ENCODE peak calls at places on chromosomes 1 and 21, in seven cellular contexts. R is uterus, E is tibial nerve, A is IMR-90, Q is GM12892, O is body of pancreas, C is Peyer's patch. W is an unnamed sample.

GRCh38 chr1:97304366-97304765 is 582.8 kb downstream of the PTBP2 start:
- DNase-seq in R (no peak), E (no peak), A (no peak), Q (no peak), O (no peak), C (no peak), W (no peak)

GRCh38 chr1:201326710-201327109 is 43.4 kb downstream of the PKP1 start:
- DNase-seq in R (no peak), E (no peak), A (no peak), Q (no peak), O (no peak), C (no peak), W (no peak)

GRCh38 chr1:11358991-11359390 is 86.0 kb downstream of the UBIAD1 start:
- DNase-seq in R (no peak), E (no peak), A (no peak), Q (no peak), O (no peak), C (no peak), W (no peak)

GRCh38 chr21:45158491-45159423 is 84.4 kb downstream of the ADARB1 start:
- DNase-seq in R (no peak), E (no peak), A (no peak), Q (no peak), O (no peak), C (no peak), W (no peak)

GRCh38 chr1:152768847-152769533 is 6.0 kb upstream of the LCE1F start:
- DNase-seq in R (no peak), E (no peak), A (no peak), Q (no peak), O (no peak), C (no peak), W (no peak)

GRCh38 chr1:178263341-178263740 is 169.4 kb downstream of the RASAL2 start:
- DNase-seq in R (no peak), E (no peak), A (peak; percentile 44), Q (no peak), O (no peak), C (no peak), W (no peak)

GRCh38 chr1:108841703-108842102 is 15.2 kb downstream of the AKNAD1 start:
- DNase-seq in R (no peak), E (no peak), A (no peak), Q (no peak), O (no peak), C (no peak), W (no peak)

GRCh38 chr1:86502721-86503430 is 34.1 kb downstream of the CLCA1 start:
- DNase-seq in R (peak; percentile 82), E (no peak), A (no peak), Q (no peak), O (peak; percentile 23), C (peak; percentile 84), W (peak; percentile 20)

GRCh38 chr21:35072960-35073359 is 23.9 kb upstream of the RUNX1 start:
- DNase-seq in R (no peak), E (no peak), A (peak; percentile 77), Q (no peak), O (peak; percentile 14), C (no peak), W (peak; percentile 42)

GRCh38 chr1:35833424-35833823 is 25.6 kb downstream of the AGO4 start:
- DNase-seq in R (no peak), E (no peak), A (no peak), Q (no peak), O (no peak), C (no peak), W (no peak)

GRCh38 chr1:172793823-172794222 is 134.9 kb downstream of the FASLG start:
- DNase-seq in R (no peak), E (no peak), A (no peak), Q (no peak), O (no peak), C (no peak), W (no peak)

GRCh38 chr21:32519945-32520884 is 65.1 kb downstream of the TCP10L start:
- DNase-seq in R (no peak), E (no peak), A (no peak), Q (no peak), O (no peak), C (no peak), W (no peak)

GRCh38 chr1:34342334-34342733 is 165.6 kb downstream of the C1orf94 start:
- DNase-seq in R (no peak), E (no peak), A (no peak), Q (no peak), O (no peak), C (no peak), W (no peak)

GRCh38 chr1:201562659-201563405 is 23.9 kb downstream of the NAV1 start:
- DNase-seq in R (peak; percentile 71), E (no peak), A (peak; percentile 97), Q (no peak), O (no peak), C (no peak), W (no peak)

GRCh38 chr1:213714645-213715044 is 273.1 kb upstream of the PROX1 start:
- DNase-seq in R (no peak), E (no peak), A (no peak), Q (no peak), O (no peak), C (no peak), W (no peak)

GRCh38 chr1:1290238-1290731 is 10.0 kb downstream of the SCNN1D start:
- DNase-seq in R (no peak), E (no peak), A (no peak), Q (peak; percentile 80), O (peak; percentile 74), C (peak; percentile 88), W (no peak)

DNA sequence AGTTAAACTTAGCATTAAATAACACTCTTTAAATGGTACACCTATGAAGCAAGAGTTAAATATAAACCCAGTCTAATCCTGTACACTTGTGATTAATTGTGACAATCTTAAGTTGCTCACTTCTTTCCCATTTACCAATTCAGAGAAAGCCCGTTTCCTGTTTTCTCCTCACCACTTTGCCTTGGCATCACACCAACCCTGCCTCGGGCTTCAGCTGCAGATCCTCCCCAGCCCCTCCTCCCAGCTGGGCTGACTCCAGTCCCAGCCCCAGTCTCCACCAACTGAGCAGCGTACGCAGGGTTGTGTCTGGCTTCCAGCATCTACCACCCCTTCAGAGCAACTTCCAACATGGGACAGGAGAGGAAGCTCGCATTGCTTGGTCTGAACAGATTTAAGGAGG is 4.1 kb downstream of the PYCR2 start:
- DNase-seq in R (peak; percentile 68), E (no peak), A (peak; percentile 77), Q (no peak), O (peak; percentile 93), C (peak; percentile 65), W (no peak)
- TF ChIP-seq POLR2A in R (no peak), E (no peak), A (no peak), Q (no peak), O (no peak), C (no peak), W (no peak)

GRCh38 chr1:147177611-147178370 is 5.5 kb upstream of the PRKAB2 start:
- DNase-seq in R (no peak), E (no peak), A (peak; percentile 73), Q (no peak), O (no peak), C (no peak), W (peak; percentile 12)
- TF ChIP-seq POLR2A in R (no peak), E (no peak), A (no peak), Q (no peak), O (no peak), C (no peak), W (no peak)

DNA sequence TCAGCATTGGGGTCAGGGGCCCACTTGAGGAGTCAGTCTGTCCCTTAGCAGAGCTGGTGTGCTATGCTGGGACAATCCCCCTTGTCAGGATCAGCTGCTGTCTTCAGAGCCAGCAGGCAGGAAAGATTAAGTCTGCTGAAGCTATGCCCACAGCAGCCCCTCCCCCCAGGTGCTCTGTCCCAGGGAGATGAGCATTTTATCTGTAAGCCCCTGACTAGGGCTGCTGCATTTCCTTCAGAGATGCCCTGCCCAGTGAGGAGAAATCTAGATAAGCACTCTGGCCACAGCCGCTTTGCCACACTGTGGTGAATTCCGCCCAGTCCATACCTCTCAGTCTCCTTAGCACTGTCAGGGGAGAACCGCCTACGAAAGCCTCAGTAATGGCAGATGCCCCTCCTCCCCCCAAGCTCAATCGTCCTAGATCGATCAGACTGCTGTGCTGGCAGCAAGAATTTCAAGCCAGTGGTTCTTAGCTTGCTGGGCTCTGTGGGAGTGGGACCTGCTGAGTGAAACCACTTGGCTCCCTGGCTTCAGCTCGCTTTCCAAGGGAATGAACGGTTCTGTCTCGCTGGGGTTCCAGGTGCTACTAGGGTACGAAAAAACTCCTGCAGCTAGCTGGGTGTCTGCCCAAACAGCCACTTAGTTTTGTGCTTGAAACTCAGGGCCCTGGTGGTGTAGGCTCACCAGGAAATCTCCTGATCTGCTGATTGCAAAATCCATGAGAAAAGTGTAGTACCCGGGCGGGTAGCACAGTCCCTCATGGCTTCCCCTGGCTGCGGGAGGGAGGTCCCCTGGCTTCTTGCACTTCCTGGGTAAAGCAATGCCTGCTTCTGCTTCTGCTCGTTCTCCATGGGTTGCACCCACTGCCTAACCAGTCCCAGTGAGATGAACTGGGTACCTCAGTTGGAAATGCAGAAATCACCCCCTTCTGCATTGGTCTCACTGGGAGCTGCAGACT is 25.1 kb upstream of the TP53BP2 start:
- DNase-seq in R (no peak), E (no peak), A (no peak), Q (no peak), O (peak; percentile 39), C (peak; percentile 44), W (peak; percentile 14)
- TF ChIP-seq POLR2A in R (no peak), E (no peak), A (no peak), Q (no peak), O (no peak), C (no peak), W (no peak)

GRCh38 chr1:43082701-43083100 is 89.4 kb downstream of the EBNA1BP2 start:
- DNase-seq in R (no peak), E (no peak), A (no peak), Q (no peak), O (no peak), C (no peak), W (no peak)

DNA sequence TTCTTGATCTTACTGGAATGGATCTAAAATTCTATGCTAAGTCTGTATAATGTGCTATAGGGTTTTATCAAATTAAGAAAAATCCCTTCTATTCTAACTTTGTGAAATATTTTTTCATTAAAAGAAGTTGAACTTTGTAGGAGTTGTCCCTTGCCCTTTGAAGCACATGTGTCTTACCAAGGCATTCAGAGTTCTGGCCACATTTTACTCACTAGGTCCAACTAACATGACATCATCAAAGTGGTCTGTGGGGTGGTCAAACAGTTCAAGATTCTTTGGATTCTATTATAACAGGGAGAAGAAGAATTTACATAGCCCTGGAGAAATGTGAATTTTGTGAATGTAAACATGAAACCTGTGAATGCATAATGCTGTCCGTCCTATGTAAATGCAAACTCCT is 88.7 kb downstream of the EBNA1BP2 start:
- DNase-seq in R (no peak), E (no peak), A (no peak), Q (no peak), O (no peak), C (no peak), W (no peak)
- TF ChIP-seq POLR2A in R (no peak), E (no peak), A (no peak), Q (no peak), O (no peak), C (no peak), W (no peak)